ENCODE peak calls at places on chromosomes 16 and 17, in four cellular contexts. X is IMR-90, G is neural crest cell, Y is BE2C. O is an unnamed sample.

GRCh38 chr17:64202683-64203430 is 60.2 kb downstream of the TEX2 start:
- DNase-seq in X (peak), G (no peak), Y (no peak), O (no peak)

GRCh38 chr16:30382398-30383015 is at the start of gene SEPTIN1:
- DNase-seq in X (no peak), G (no peak), Y (no peak), O (no peak)

GRCh38 chr17:16371742-16372141 is 9.1 kb upstream of the UBB start:
- DNase-seq in X (peak), G (no peak), Y (no peak), O (no peak)

GRCh38 chr16:85514601-85515318 is 98.4 kb upstream of the GSE1 start:
- DNase-seq in X (peak), G (no peak), Y (peak), O (no peak)

GRCh38 chr16:72241930-72242329 is 70.0 kb upstream of the PMFBP1 start:
- DNase-seq in X (peak), G (peak), Y (peak), O (peak)

GRCh38 chr16:87445486-87445885 is 47.3 kb downstream of the ZCCHC14 start:
- DNase-seq in X (peak), G (no peak), Y (no peak), O (no peak)

GRCh38 chr17:38713456-38713855 is 8.4 kb downstream of the MLLT6 start:
- DNase-seq in X (no peak), G (no peak), Y (no peak), O (no peak)

GRCh38 chr17:80599546-80600305 is 55.1 kb downstream of the RPTOR start:
- DNase-seq in X (no peak), G (no peak), Y (no peak), O (no peak)

GRCh38 chr17:55527520-55528118 is 16.4 kb upstream of the SMIM36 start:
- DNase-seq in X (peak), G (peak), Y (peak), O (peak)

GRCh38 chr16:81730090-81731051 is 48.7 kb upstream of the PLCG2 start:
- DNase-seq in X (peak), G (peak), Y (peak), O (peak)

GRCh38 chr17:34442387-34443111 is 79.5 kb upstream of the CCL1 start:
- DNase-seq in X (no peak), G (no peak), Y (no peak), O (no peak)

GRCh38 chr16:8567355-8568230 is 22.7 kb downstream of the TMEM114 start:
- DNase-seq in X (peak), G (peak), Y (peak), O (peak)

GRCh38 chr17:76458580-76459490 is 5.9 kb upstream of the UBE2O start:
- DNase-seq in X (peak), G (peak), Y (peak), O (peak)

GRCh38 chr17:5592382-5592781 is 8.1 kb upstream of the NLRP1 start:
- DNase-seq in X (peak), G (no peak), Y (no peak), O (no peak)

GRCh38 chr17:57516290-57517215 is 228.5 kb downstream of the CCDC182 start:
- DNase-seq in X (peak), G (no peak), Y (no peak), O (no peak)

GRCh38 chr16:68499011-68499410 is 40.1 kb upstream of the ZFP90 start:
- DNase-seq in X (no peak), G (no peak), Y (peak), O (no peak)

GRCh38 chr17:61414141-61414935 is 14.7 kb downstream of the TBX2 start:
- DNase-seq in X (no peak), G (no peak), Y (no peak), O (no peak)

GRCh38 chr17:18999911-19000310 is 4.7 kb downstream of the FAM83G start:
- DNase-seq in X (no peak), G (no peak), Y (no peak), O (no peak)

GRCh38 chr17:51841669-51842068 is 316.8 kb downstream of the CA10 start:
- DNase-seq in X (no peak), G (no peak), Y (no peak), O (no peak)

GRCh38 chr16:19765860-19766553 is 47.9 kb downstream of the IQCK start:
- DNase-seq in X (no peak), G (no peak), Y (no peak), O (no peak)

GRCh38 chr16:29903579-29903978 is 3.3 kb downstream of the ASPHD1 start:
- DNase-seq in X (no peak), G (no peak), Y (no peak), O (no peak)

GRCh38 chr17:39668141-39668924 is at the start of gene PNMT:
- DNase-seq in X (peak), G (peak), Y (peak), O (peak)

GRCh38 chr17:81518113-81518784 is 5.7 kb upstream of the ACTG1 start:
- DNase-seq in X (no peak), G (no peak), Y (no peak), O (peak)

GRCh38 chr16:7055443-7055842 is 277.2 kb upstream of the RBFOX1 start:
- DNase-seq in X (no peak), G (no peak), Y (no peak), O (no peak)

GRCh38 chr16:50438041-50438437 is 69.3 kb upstream of the BRD7 start:
- DNase-seq in X (no peak), G (no peak), Y (no peak), O (no peak)

GRCh38 chr17:5198472-5198871 is 6.8 kb upstream of the ZNF594 start:
- DNase-seq in X (no peak), G (no peak), Y (no peak), O (no peak)

GRCh38 chr16:88060524-88061219 is 109.4 kb downstream of the BANP start:
- DNase-seq in X (no peak), G (no peak), Y (no peak), O (no peak)

GRCh38 chr17:55641559-55642160 is 81.0 kb downstream of the TMEM100 start:
- DNase-seq in X (peak), G (peak), Y (peak), O (peak)

GRCh38 chr16:303760-304505 is 21.0 kb downstream of the PDIA2 start:
- DNase-seq in X (no peak), G (no peak), Y (no peak), O (no peak)

GRCh38 chr16:85138825-85139627 is 26.8 kb upstream of the CIBAR2 start:
- DNase-seq in X (no peak), G (no peak), Y (no peak), O (no peak)

GRCh38 chr17:58084317-58084981 is 1.2 kb downstream of the DYNLL2 start:
- DNase-seq in X (no peak), G (no peak), Y (peak), O (no peak)

DNA sequence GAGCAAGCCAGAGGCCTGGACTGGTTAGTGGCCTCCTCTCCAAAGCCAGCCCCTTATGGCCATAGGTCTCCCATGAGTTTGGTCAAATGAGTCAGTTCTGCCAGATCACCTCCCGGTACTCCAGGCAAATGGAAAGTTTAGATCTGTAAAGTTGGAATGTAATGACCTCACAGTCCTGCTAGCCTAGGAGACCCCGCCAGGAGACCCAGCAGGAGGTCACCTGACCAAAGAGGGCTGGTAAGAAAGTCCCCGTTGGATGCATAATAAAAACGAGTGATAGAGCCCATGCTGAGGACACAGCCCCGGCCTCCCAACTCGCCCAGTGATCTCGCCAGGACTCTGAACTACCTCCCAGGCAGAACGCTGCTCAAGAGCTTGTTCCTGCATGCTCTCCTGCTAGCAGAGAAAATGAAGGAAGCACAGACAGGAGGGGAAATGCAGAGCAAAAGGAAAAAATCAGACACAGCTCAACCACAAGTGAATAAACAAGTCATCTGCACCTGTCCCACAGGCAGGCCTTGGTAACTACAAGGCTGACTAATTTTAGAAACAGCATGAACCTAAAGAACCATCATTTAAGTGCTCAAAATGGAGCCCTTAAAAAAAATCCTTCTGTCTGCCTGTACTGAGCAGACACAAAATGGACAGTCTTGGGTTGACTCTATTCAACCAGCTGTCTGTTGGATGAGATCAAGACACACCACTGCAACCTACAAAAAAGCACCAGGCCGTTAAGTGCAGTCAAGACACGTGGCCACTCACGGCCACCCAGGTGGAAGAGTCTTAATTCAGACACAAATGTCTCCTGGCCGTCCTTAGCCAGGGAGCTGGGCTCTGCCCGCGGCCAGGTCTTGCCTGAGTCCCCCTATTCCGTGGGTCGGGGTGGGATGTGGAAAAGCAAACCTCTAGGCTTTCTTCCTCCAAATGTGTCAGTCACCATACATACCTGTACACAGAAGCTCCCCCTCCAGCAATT is 9.2 kb downstream of the CDIP1 start:
- DNase-seq in X (peak), G (no peak), Y (no peak), O (no peak)
- TF ChIP-seq CTCF in X (no peak), G (no peak), Y (no peak), O (no peak)

DNA sequence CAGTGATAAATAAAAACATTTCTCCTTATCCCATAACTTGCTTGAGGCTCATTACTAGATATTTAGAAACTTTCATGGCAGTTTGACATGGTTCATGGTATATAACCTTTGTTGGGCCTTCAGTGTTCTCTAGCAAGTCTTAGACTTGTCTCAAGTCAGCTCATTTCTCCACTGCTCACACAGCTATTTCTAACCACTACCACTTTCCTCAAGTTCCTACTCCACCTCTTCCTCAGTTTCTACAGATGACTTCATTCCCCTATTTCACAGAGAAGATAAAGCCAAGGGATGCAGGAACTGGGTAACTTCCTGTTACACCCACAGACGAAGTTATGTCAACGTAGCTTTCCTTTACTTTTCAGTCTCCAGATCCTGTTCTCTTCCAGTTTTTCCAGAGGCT is 23.2 kb downstream of the NLK start:
- DNase-seq in X (peak), G (no peak), Y (no peak), O (no peak)
- TF ChIP-seq CTCF in X (no peak), G (no peak), Y (no peak), O (no peak)

GRCh38 chr17:72516772-72517399 is 396.1 kb downstream of the SOX9 start:
- DNase-seq in X (no peak), G (no peak), Y (peak), O (peak)
- TF ChIP-seq CTCF in X (no peak), G (no peak), Y (peak), O (no peak)

DNA sequence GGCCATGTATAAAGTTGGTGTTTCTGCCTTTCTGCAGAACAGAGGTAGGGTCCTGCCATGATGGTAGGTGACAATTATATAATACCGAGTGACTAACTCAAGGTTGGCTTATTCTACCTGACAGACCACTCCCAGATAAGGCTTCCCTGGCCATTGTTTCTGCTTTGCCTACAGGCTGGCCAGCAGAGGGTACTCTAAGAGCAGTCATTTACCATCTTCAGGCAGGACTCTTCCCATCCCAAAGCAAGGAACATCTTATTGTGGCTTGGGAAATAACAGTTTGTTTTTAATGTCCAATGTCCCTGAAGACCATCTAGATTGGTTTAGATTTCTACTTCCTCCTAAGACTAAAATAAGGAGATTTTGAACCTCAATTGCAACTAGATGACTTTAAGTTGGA is 74.1 kb downstream of the SNX11 start:
- DNase-seq in X (peak), G (no peak), Y (peak), O (peak)
- TF ChIP-seq CTCF in X (peak), G (peak), Y (peak), O (peak)

GRCh38 chr16:23801387-23801786 is 34.4 kb upstream of the PRKCB start:
- DNase-seq in X (peak), G (peak), Y (peak), O (peak)

GRCh38 chr16:23807028-23807427 is 28.8 kb upstream of the PRKCB start:
- DNase-seq in X (no peak), G (no peak), Y (no peak), O (no peak)

DNA sequence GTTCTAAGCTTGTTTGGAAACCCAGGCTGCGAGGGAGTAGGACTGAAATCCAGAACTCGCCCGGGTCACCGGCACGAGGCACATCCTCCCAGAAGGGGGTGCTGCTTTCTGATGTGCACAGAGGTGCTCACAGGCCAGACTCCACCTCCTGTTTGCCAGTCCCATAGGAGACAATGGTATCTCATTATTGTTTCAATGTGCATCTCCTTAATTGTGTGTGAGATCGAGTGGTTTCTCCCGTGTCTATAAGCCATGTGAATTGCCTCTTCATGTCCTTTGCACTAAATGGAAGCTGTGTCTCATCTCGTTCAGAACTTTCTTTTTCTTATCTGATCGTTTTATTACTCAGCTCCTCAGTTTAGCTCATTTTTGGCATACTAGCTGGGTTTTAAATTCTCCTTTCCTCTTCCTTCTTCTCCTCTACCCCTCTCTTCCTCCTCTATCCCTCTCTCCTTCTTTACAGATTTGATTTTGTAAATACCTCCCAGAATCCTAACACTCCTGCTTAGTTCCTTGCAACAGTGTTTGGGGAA is 32.1 kb upstream of the PRKCB start:
- DNase-seq in X (peak), G (peak), Y (peak), O (peak)
- TF ChIP-seq CTCF in X (peak), G (peak), Y (peak), O (peak)

GRCh38 chr17:32771396-32771795 is 105.5 kb downstream of the MYO1D start:
- DNase-seq in X (no peak), G (no peak), Y (no peak), O (no peak)

GRCh38 chr17:32774286-32775084 is 102.4 kb downstream of the MYO1D start:
- DNase-seq in X (no peak), G (no peak), Y (no peak), O (no peak)

GRCh38 chr17:32763855-32764439 is 113.0 kb downstream of the MYO1D start:
- DNase-seq in X (no peak), G (no peak), Y (no peak), O (no peak)

GRCh38 chr17:32772453-32773025 is 104.4 kb downstream of the MYO1D start:
- DNase-seq in X (no peak), G (no peak), Y (no peak), O (peak)

GRCh38 chr17:32769846-32770245 is 107.1 kb downstream of the MYO1D start:
- DNase-seq in X (no peak), G (no peak), Y (no peak), O (no peak)
- TF ChIP-seq CTCF in X (no peak), G (peak), Y (no peak), O (peak)

DNA sequence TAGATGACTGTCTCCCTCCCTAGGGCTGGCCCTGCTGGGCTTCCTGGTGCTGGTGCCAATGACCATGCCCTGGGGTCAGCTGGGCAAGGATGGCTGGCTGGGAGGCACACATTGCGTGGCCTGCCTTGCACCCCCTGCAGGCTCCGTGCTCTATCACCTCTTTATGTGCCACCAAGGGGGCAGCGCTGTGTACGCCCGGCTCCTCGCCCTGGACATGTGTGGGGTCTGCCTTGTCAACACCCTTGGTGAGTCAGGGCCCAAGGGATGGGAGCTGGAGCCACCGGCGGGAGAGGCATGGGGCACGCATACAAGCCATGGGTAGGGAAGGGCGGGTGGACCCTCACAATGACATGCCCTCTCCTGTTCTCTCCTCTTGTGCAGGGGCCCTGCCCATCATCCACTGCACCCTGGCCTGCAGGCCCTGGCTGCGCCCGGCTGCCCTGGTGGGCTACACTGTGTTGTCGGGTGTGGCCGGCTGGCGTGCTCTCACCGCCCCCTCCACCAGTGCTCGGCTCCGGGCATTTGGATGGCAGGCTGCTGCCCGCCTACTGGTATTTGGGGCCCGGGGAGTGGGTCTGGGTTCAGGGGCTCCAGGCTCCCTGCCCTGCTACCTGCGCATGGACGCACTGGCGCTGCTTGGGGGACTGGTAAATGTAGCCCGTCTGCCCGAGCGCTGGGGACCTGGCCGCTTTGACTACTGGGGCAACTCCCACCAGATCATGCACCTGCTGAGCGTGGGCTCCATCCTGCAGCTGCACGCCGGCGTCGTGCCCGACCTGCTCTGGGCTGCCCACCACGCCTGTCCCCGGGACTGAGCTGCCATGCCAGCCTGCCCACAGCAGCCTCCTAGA is 2.2 kb downstream of the PAQR4 start:
- DNase-seq in X (no peak), G (no peak), Y (no peak), O (no peak)
- TF ChIP-seq CTCF in X (no peak), G (no peak), Y (no peak), O (no peak)

O was measured in nephron progenitor cell.